ENCODE peak calls at places on chromosomes 2 and 18, in five cellular contexts. G is non-pigmented ciliary epithelial cell, U is C1 segment of cervical spinal cord, H is RCC 7860, B is occipital lobe. C is an unnamed sample.

GRCh38 chr2:238973038-238973772 is 125.3 kb downstream of the TWIST2 start:
- DNase-seq in G (no peak), U (no peak), H (no peak), B (no peak), C (peak; percentile 7)

GRCh38 chr2:6310186-6310909 is 555.4 kb downstream of the CMPK2 start:
- DNase-seq in G (no peak), U (no peak), H (no peak), B (no peak), C (no peak)

GRCh38 chr2:241808051-241808450 is 942 bp upstream of the NEU4 start:
- DNase-seq in G (no peak), U (no peak), H (no peak), B (no peak), C (no peak)

GRCh38 chr18:56162316-56162715 is 476.1 kb downstream of the TXNL1 start:
- DNase-seq in G (no peak), U (no peak), H (no peak), B (no peak), C (no peak)

GRCh38 chr2:3704647-3705046 is 1.3 kb downstream of the DCDC2C start:
- DNase-seq in G (no peak), U (no peak), H (no peak), B (no peak), C (no peak)

GRCh38 chr2:84257871-84258270 is 201.2 kb downstream of the SUCLG1 start:
- DNase-seq in G (no peak), U (no peak), H (no peak), B (no peak), C (no peak)

GRCh38 chr2:239574434-239575156 is 173.8 kb upstream of the HDAC4 start:
- DNase-seq in G (no peak), U (no peak), H (no peak), B (no peak), C (no peak)

GRCh38 chr2:198054299-198054698 is 249.9 kb downstream of the PLCL1 start:
- DNase-seq in G (peak; percentile 4), U (no peak), H (no peak), B (no peak), C (peak; percentile 37)

GRCh38 chr2:98736464-98736889 is 5.5 kb upstream of the MGAT4A start:
- DNase-seq in G (no peak), U (no peak), H (no peak), B (no peak), C (no peak)